ENCODE peak calls at places on chromosomes 4 and X, in nine cellular contexts. X is chondrocyte, G is lower leg skin, E is suprapubic skin, V is OCI-LY7, Y is AG10803, N is ovary, U is endothelial cell of umbilical vein, B is left ventricle myocardium inferior. J is an unnamed sample.

GRCh38 chrX:139930923-139931645 is 1.8 kb downstream of the ATP11C start:
- DNase-seq in X (no peak), G (no peak), E (no peak), V (peak; percentile 53), Y (no peak), N (peak; percentile 20), U (peak; percentile 42), B (peak; percentile 12), J (peak; percentile 40)

GRCh38 chrX:68146054-68146453 is 287.2 kb downstream of the OPHN1 start:
- DNase-seq in X (no peak), G (no peak), E (no peak), V (peak; percentile 2), Y (peak; percentile 60), N (no peak), U (peak; percentile 41), B (no peak), J (no peak)

GRCh38 chr4:106914223-106914622 is 121.9 kb downstream of the DKK2 start:
- DNase-seq in X (no peak), G (no peak), E (no peak), V (no peak), Y (peak; percentile 89), N (peak; percentile 32), U (no peak), B (no peak), J (no peak)

GRCh38 chr4:84467601-84468000 is 31.5 kb downstream of the NKX6-1 start:
- DNase-seq in X (no peak), G (no peak), E (no peak), V (no peak), Y (no peak), N (no peak), U (no peak), B (no peak), J (no peak)

GRCh38 chrX:49773993-49774392 is 55.1 kb upstream of the PAGE4 start:
- DNase-seq in X (no peak), G (no peak), E (no peak), V (no peak), Y (no peak), N (no peak), U (no peak), B (no peak), J (no peak)

GRCh38 chr4:8557151-8558076 is 22.8 kb upstream of the GPR78 start:
- DNase-seq in X (no peak), G (no peak), E (no peak), V (no peak), Y (no peak), N (no peak), U (no peak), B (no peak), J (no peak)

GRCh38 chrX:143934542-143934941 is 50.7 kb downstream of the UBE2NL start:
- DNase-seq in X (no peak), G (no peak), E (no peak), V (no peak), Y (no peak), N (no peak), U (no peak), B (no peak), J (peak; percentile 16)

GRCh38 chr4:122932763-122933162 is 10.4 kb upstream of the NUDT6 start:
- DNase-seq in X (no peak), G (no peak), E (no peak), V (no peak), Y (no peak), N (no peak), U (no peak), B (no peak), J (no peak)

GRCh38 chr4:149887091-149887490 is 71.4 kb upstream of the IQCM start:
- DNase-seq in X (no peak), G (no peak), E (no peak), V (no peak), Y (no peak), N (no peak), U (no peak), B (no peak), J (no peak)

GRCh38 chr4:169244210-169244609 is 26.5 kb downstream of the SH3RF1 start:
- DNase-seq in X (no peak), G (no peak), E (no peak), V (no peak), Y (no peak), N (no peak), U (peak; percentile 51), B (no peak), J (no peak)

GRCh38 chr4:154073107-154073817 is 284.4 kb upstream of the SFRP2 start:
- DNase-seq in X (no peak), G (no peak), E (no peak), V (no peak), Y (peak; percentile 64), N (no peak), U (no peak), B (no peak), J (no peak)

GRCh38 chrX:153669174-153669890 is 4.3 kb downstream of the PNCK start:
- DNase-seq in X (peak; percentile 75), G (peak; percentile 83), E (no peak), V (peak; percentile 46), Y (no peak), N (peak; percentile 44), U (no peak), B (no peak), J (peak; percentile 62)

GRCh38 chr4:64756016-64756415 is 346.8 kb upstream of the TECRL start:
- DNase-seq in X (no peak), G (no peak), E (no peak), V (no peak), Y (peak; percentile 17), N (no peak), U (peak; percentile 1), B (no peak), J (no peak)

GRCh38 chr4:151409470-151410313 is 716 bp downstream of the FHIP1A start:
- DNase-seq in X (no peak), G (peak; percentile 87), E (peak; percentile 79), V (no peak), Y (no peak), N (peak; percentile 60), U (no peak), B (no peak), J (no peak)

GRCh38 chrX:134908235-134908834 is 82.5 kb upstream of the SMIM10 start:
- DNase-seq in X (no peak), G (no peak), E (no peak), V (peak; percentile 29), Y (peak; percentile 46), N (no peak), U (peak; percentile 67), B (no peak), J (no peak)

DNA sequence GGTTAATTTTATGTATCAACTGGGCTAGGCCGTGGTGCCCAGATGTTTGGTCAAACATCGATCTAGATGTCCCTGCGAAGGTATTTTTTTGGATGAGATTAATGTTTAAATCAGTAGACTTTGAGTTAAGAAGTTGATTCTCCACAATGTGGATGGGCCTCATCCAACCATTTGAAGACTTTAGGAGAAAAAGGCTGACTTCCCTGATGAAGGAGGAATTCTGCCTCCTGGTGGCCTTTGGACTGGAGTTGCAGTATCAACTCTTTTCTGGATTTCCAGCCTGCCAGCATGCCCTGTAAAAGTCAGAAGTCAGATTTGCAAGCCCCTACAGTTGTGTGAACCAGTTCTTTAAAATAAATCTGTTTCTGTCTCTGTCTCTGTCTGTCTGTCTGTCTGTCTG is 91.4 kb downstream of the STK32B start:
- DNase-seq in X (no peak), G (peak; percentile 56), E (no peak), V (peak; percentile 16), Y (peak; percentile 56), N (no peak), U (peak; percentile 53), B (no peak), J (no peak)
- TF ChIP-seq CTCF in X (peak; percentile 78), G (no peak), E (no peak), V (peak; percentile 66), Y (peak; percentile 66), N (no peak), U (peak; percentile 62), B (peak; percentile 53), J (no peak)

GRCh38 chr4:2045518-2045951 is 13.6 kb upstream of the NAT8L start:
- DNase-seq in X (no peak), G (peak; percentile 53), E (peak; percentile 64), V (no peak), Y (no peak), N (no peak), U (no peak), B (no peak), J (no peak)
- TF ChIP-seq CTCF in X (no peak), G (no peak), E (no peak), V (no peak), Y (no peak), N (no peak), U (no peak), B (no peak), J (no peak)

DNA sequence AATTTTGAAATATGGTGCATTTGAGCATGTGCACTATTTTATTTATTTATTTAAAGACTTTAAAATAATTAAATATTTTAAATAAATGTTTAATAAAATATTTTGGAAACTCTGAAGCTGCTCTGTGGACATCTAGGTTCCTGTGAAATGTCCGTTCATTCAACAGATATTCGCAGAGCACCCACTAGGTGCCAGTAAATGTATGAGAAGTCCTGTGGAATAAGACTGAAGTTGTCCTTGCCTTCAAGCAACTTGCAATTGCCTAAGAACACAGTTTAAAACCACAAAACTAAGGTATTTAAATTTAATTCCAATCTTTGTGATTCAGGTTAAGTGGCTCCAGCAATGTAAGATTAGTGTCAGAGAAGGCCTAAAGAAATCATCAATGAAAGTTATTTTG is 306.7 kb downstream of the GBA3 start:
- DNase-seq in X (no peak), G (no peak), E (no peak), V (no peak), Y (peak; percentile 40), N (no peak), U (no peak), B (no peak), J (no peak)
- TF ChIP-seq CTCF in X (no peak), G (no peak), E (no peak), V (peak; percentile 21), Y (peak; percentile 35), N (no peak), U (no peak), B (no peak), J (peak; percentile 16)

GRCh38 chr4:13403833-13404232 is 80.3 kb downstream of the RAB28 start:
- DNase-seq in X (no peak), G (no peak), E (no peak), V (no peak), Y (no peak), N (no peak), U (no peak), B (no peak), J (no peak)
- TF ChIP-seq CTCF in X (peak; percentile 59), G (no peak), E (no peak), V (no peak), Y (no peak), N (no peak), U (no peak), B (no peak), J (no peak)